ENCODE peak calls at places on chromosomes 7 and 10, in four cellular contexts. One of them, this sample, is unnamed.

GRCh38 chr10:5252177-5253037 is 55.8 kb downstream of the AKR1C4 start:
- DNase-seq in fibroblast of mammary gland: peak; percentile 28
- DNase-seq in IMR-90: peak; percentile 22
- DNase-seq in keratinocyte: no peak
- DNase-seq in this sample: peak; percentile 14

GRCh38 chr10:81040947-81041346 is 503.2 kb downstream of the SH2D4B start:
- DNase-seq in fibroblast of mammary gland: no peak
- DNase-seq in IMR-90: no peak
- DNase-seq in keratinocyte: no peak
- DNase-seq in this sample: no peak

GRCh38 chr7:83547526-83547925 is 101.4 kb downstream of the SEMA3E start:
- DNase-seq in fibroblast of mammary gland: peak; percentile 23
- DNase-seq in IMR-90: peak; percentile 39
- DNase-seq in keratinocyte: no peak
- DNase-seq in this sample: no peak

GRCh38 chr7:28456037-28456436 is 43.7 kb downstream of the CREB5 start:
- DNase-seq in fibroblast of mammary gland: no peak
- DNase-seq in IMR-90: peak; percentile 78
- DNase-seq in keratinocyte: no peak
- DNase-seq in this sample: no peak

GRCh38 chr7:155296788-155297516 is 726 bp upstream of the INSIG1 start:
- DNase-seq in fibroblast of mammary gland: peak; percentile 90
- DNase-seq in IMR-90: peak; percentile 81
- DNase-seq in keratinocyte: no peak
- DNase-seq in this sample: peak; percentile 94

GRCh38 chr10:30974773-30975386 is 56.8 kb downstream of the ZNF438 start:
- DNase-seq in fibroblast of mammary gland: peak; percentile 25
- DNase-seq in IMR-90: no peak
- DNase-seq in keratinocyte: no peak
- DNase-seq in this sample: peak; percentile 3

GRCh38 chr7:100406767-100407166 is 21.7 kb downstream of the ZCWPW1 start:
- DNase-seq in fibroblast of mammary gland: peak; percentile 39
- DNase-seq in IMR-90: peak; percentile 40
- DNase-seq in keratinocyte: no peak
- DNase-seq in this sample: no peak

GRCh38 chr10:7484456-7485266 is 73.8 kb upstream of the SFMBT2 start:
- DNase-seq in fibroblast of mammary gland: no peak
- DNase-seq in IMR-90: no peak
- DNase-seq in keratinocyte: no peak
- DNase-seq in this sample: no peak

GRCh38 chr7:33399528-33400213 is 270.3 kb downstream of the BBS9 start:
- DNase-seq in fibroblast of mammary gland: no peak
- DNase-seq in IMR-90: no peak
- DNase-seq in keratinocyte: no peak
- DNase-seq in this sample: no peak

GRCh38 chr10:79487296-79488194 is 24.8 kb upstream of the EIF5AL1 start:
- DNase-seq in fibroblast of mammary gland: peak; percentile 56
- DNase-seq in IMR-90: peak; percentile 66
- DNase-seq in keratinocyte: no peak
- DNase-seq in this sample: peak; percentile 71

GRCh38 chr10:31157125-31157983 is 125.7 kb upstream of the ZNF438 start:
- DNase-seq in fibroblast of mammary gland: peak; percentile 90
- DNase-seq in IMR-90: peak; percentile 85
- DNase-seq in keratinocyte: no peak
- DNase-seq in this sample: peak; percentile 87

GRCh38 chr10:79904671-79905321 is 44.1 kb downstream of the SFTPD start:
- DNase-seq in fibroblast of mammary gland: peak; percentile 52
- DNase-seq in IMR-90: peak; percentile 41
- DNase-seq in keratinocyte: no peak
- DNase-seq in this sample: peak; percentile 83

GRCh38 chr7:117715784-117716445 is 157.3 kb downstream of the CTTNBP2 start:
- DNase-seq in fibroblast of mammary gland: peak; percentile 63
- DNase-seq in IMR-90: peak; percentile 75
- DNase-seq in keratinocyte: peak; percentile 7
- DNase-seq in this sample: no peak

GRCh38 chr7:7554647-7555575 is 11.8 kb upstream of the MIOS start:
- DNase-seq in fibroblast of mammary gland: no peak
- DNase-seq in IMR-90: no peak
- DNase-seq in keratinocyte: no peak
- DNase-seq in this sample: peak; percentile 67

GRCh38 chr10:30000802-30001571 is 58.4 kb downstream of the JCAD start:
- DNase-seq in fibroblast of mammary gland: peak; percentile 95
- DNase-seq in IMR-90: peak; percentile 93
- DNase-seq in keratinocyte: no peak
- DNase-seq in this sample: peak; percentile 87

GRCh38 chr7:74494076-74494548 is 40.4 kb downstream of the GTF2IRD1 start:
- DNase-seq in fibroblast of mammary gland: peak; percentile 49
- DNase-seq in IMR-90: no peak
- DNase-seq in keratinocyte: no peak
- DNase-seq in this sample: no peak

GRCh38 chr10:120465138-120465537 is 8.1 kb downstream of the PLPP4 start:
- DNase-seq in fibroblast of mammary gland: no peak
- DNase-seq in IMR-90: no peak
- DNase-seq in keratinocyte: no peak
- DNase-seq in this sample: no peak

GRCh38 chr10:80448204-80448603 is 5.9 kb upstream of the TSPAN14 start:
- DNase-seq in fibroblast of mammary gland: no peak
- DNase-seq in IMR-90: no peak
- DNase-seq in keratinocyte: no peak
- DNase-seq in this sample: no peak

GRCh38 chr10:15088428-15089261 is at the start of gene ACBD7:
- DNase-seq in fibroblast of mammary gland: peak; percentile 56
- DNase-seq in IMR-90: peak; percentile 61
- DNase-seq in keratinocyte: no peak
- DNase-seq in this sample: peak; percentile 98

GRCh38 chr7:32163141-32163806 is 93.1 kb upstream of the PDE1C start:
- DNase-seq in fibroblast of mammary gland: peak; percentile 88
- DNase-seq in IMR-90: peak; percentile 85
- DNase-seq in keratinocyte: peak; percentile 52
- DNase-seq in this sample: peak; percentile 73

GRCh38 chr10:114073787-114074186 is 30.1 kb downstream of the ADRB1 start:
- DNase-seq in fibroblast of mammary gland: no peak
- DNase-seq in IMR-90: no peak
- DNase-seq in keratinocyte: no peak
- DNase-seq in this sample: no peak

GRCh38 chr10:53846809-53847208 is 954.2 kb downstream of the PCDH15 start:
- DNase-seq in fibroblast of mammary gland: no peak
- DNase-seq in IMR-90: no peak
- DNase-seq in keratinocyte: no peak
- DNase-seq in this sample: no peak

GRCh38 chr10:30562787-30563186 is 66.8 kb downstream of the LYZL2 start:
- DNase-seq in fibroblast of mammary gland: peak; percentile 14
- DNase-seq in IMR-90: no peak
- DNase-seq in keratinocyte: peak; percentile 73
- DNase-seq in this sample: no peak

GRCh38 chr10:95297402-95297801 is 6.6 kb upstream of the PDLIM1 start:
- DNase-seq in fibroblast of mammary gland: no peak
- DNase-seq in IMR-90: no peak
- DNase-seq in keratinocyte: no peak
- DNase-seq in this sample: no peak

GRCh38 chr10:32454148-32454547 is 8.2 kb downstream of the CCDC7 start:
- DNase-seq in fibroblast of mammary gland: peak; percentile 8
- DNase-seq in IMR-90: peak; percentile 45
- DNase-seq in keratinocyte: no peak
- DNase-seq in this sample: no peak

GRCh38 chr7:101676956-101677355 is 47.9 kb upstream of the MYL10 start:
- DNase-seq in fibroblast of mammary gland: no peak
- DNase-seq in IMR-90: no peak
- DNase-seq in keratinocyte: no peak
- DNase-seq in this sample: no peak

GRCh38 chr7:134777470-134777869 is 2.0 kb upstream of the CALD1 start:
- DNase-seq in fibroblast of mammary gland: no peak
- DNase-seq in IMR-90: peak; percentile 62
- DNase-seq in keratinocyte: no peak
- DNase-seq in this sample: no peak

GRCh38 chr7:10863476-10863875 is 110.2 kb upstream of the PHF14 start:
- DNase-seq in fibroblast of mammary gland: no peak
- DNase-seq in IMR-90: no peak
- DNase-seq in keratinocyte: no peak
- DNase-seq in this sample: no peak

GRCh38 chr7:141012696-141013344 is 1.9 kb downstream of the MRPS33 start:
- DNase-seq in fibroblast of mammary gland: peak; percentile 48
- DNase-seq in IMR-90: peak; percentile 63
- DNase-seq in keratinocyte: no peak
- DNase-seq in this sample: no peak

GRCh38 chr10:72834183-72834825 is 59.2 kb upstream of the OIT3 start:
- DNase-seq in fibroblast of mammary gland: peak; percentile 81
- DNase-seq in IMR-90: peak; percentile 76
- DNase-seq in keratinocyte: no peak
- DNase-seq in this sample: no peak

GRCh38 chr7:98163704-98164478 is 47.3 kb upstream of the BHLHA15 start:
- DNase-seq in fibroblast of mammary gland: no peak
- DNase-seq in IMR-90: peak; percentile 55
- DNase-seq in keratinocyte: peak; percentile 76
- DNase-seq in this sample: peak; percentile 70

GRCh38 chr7:44082541-44083207 is 344 bp upstream of the POLM start:
- DNase-seq in fibroblast of mammary gland: peak; percentile 97
- DNase-seq in IMR-90: peak; percentile 98
- DNase-seq in keratinocyte: peak; percentile 86
- DNase-seq in this sample: peak; percentile 99
- H3K4me3 ChIP-seq in fibroblast of mammary gland: peak overlapping the region; percentile 55
- H3K4me3 ChIP-seq in IMR-90: peak overlapping the region; percentile 56
- H3K4me3 ChIP-seq in keratinocyte: peak overlapping the region; percentile 78
- H3K4me3 ChIP-seq in this sample: peak overlapping the region; percentile 80

DNA sequence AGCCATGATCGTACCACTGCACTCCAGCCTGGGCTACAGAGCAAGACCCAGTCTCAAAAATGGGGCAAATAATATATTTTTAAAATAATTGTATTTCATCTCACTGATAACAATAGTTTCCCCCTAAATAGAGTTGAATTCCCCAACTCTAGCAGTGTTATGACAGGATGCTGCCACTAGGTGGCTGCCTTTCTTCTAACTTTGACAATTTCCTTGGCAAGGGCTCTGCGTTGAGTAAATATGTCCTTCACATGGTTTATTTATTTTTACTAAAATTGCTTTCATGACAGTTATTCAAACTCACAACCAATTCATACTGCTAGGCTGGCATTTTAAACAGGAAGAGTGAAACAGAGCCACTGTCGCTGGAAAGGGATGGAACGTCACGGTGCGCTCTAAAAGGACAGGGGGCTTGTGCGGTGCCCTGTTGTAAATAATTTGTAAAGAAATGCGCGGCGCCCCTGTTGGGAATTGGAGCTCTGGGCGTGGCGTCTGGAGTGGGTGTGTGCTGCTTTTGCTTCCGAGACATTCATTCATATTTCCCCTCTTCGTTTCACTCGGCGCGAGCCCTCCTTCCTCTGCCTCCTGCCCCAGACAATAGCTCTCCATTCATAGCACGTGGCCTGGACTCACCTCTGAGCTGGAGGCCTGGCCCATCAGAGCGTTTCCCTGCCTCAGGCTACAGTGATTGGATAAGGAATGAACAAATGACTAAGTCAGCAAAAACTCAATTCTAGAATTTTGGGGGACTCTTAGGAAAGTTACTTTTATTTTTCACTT is 20.5 kb upstream of the PITRM1 start:
- DNase-seq in fibroblast of mammary gland: peak; percentile 78
- DNase-seq in IMR-90: peak; percentile 73
- DNase-seq in keratinocyte: no peak
- DNase-seq in this sample: peak; percentile 96
- H3K4me3 ChIP-seq in fibroblast of mammary gland: peak overlapping the region; percentile 21
- H3K4me3 ChIP-seq in IMR-90: peak overlapping the region; percentile 29
- H3K4me3 ChIP-seq in keratinocyte: no peak overlapping the region
- H3K4me3 ChIP-seq in this sample: peak overlapping the region; percentile 68

GRCh38 chr7:30912454-30912985 is 867 bp downstream of the AQP1 start:
- DNase-seq in fibroblast of mammary gland: no peak
- DNase-seq in IMR-90: no peak
- DNase-seq in keratinocyte: no peak
- DNase-seq in this sample: no peak

GRCh38 chr7:30911133-30911532 is 520 bp upstream of the AQP1 start:
- DNase-seq in fibroblast of mammary gland: no peak
- DNase-seq in IMR-90: no peak
- DNase-seq in keratinocyte: no peak
- DNase-seq in this sample: no peak

GRCh38 chr7:30910369-30911073 is 1.1 kb upstream of the AQP1 start:
- DNase-seq in fibroblast of mammary gland: no peak
- DNase-seq in IMR-90: no peak
- DNase-seq in keratinocyte: no peak
- DNase-seq in this sample: no peak

GRCh38 chr7:30912021-30912420 is 368 bp downstream of the AQP1 start:
- DNase-seq in fibroblast of mammary gland: no peak
- DNase-seq in IMR-90: no peak
- DNase-seq in keratinocyte: no peak
- DNase-seq in this sample: no peak

DNA sequence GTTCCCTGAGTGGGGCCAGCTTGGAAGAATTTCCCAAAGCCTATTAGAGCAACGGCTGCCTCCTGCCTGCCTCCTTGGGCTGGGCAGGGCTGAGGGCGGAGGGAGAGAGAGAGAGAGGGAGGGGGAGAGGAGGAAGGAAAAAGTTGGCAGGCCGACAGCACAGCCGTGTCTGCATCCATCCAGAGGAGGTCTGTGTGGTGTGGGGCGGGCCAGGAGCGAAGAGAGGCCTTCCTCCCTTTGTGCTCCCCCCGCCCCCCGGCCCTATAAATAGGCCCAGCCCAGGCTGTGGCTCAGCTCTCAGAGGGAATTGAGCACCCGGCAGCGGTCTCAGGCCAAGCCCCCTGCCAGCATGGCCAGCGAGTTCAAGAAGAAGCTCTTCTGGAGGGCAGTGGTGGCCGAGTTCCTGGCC is at the start of gene AQP1:
- DNase-seq in fibroblast of mammary gland: no peak
- DNase-seq in IMR-90: no peak
- DNase-seq in keratinocyte: no peak
- DNase-seq in this sample: no peak
- H3K4me3 ChIP-seq in fibroblast of mammary gland: no peak within 1 kb of the TSS
- H3K4me3 ChIP-seq in IMR-90: no peak within 1 kb of the TSS
- H3K4me3 ChIP-seq in keratinocyte: no peak within 1 kb of the TSS
- H3K4me3 ChIP-seq in this sample: no peak within 1 kb of the TSS

DNA sequence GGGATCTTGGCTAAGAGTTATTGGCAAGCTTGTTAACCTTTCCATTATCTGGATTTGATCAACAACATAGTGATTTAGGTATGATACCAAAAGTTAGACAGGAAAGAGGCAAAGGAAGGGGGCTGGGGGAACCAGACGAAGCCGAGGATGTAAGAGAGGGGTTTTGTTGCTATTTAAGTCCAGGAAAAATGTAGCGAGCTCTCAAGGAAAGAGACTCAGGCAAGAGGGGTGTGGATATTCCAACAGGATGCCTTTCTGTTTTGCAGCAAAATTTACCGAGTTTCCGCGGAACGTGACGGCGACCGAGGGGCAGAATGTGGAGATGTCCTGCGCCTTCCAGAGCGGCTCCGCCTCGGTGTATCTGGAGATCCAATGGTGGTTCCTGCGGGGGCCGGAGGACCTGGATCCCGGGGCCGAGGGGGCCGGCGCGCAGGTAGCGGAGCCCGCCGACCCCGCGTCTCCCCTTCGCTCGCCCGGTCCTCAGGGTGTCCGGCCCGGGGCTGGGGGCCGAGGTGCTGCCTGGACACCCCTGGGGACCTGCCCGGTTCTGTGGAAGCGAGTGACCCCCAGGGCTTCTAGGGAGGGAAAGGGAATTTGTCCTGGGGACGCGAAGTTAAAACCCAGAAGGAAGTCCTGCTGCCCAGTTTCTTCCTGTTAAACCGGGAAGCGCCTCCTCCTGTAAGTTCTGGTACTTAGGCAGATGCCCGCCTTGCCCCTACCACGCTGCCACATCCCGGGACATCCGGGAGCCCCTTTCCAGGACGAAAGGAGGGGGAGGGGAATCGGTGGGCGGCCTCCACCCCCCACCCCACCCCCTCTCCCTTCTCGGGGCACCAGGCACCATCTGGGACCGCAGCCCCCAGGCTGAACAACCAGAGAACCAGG is 2.4 kb downstream of the VSTM2A start:
- DNase-seq in fibroblast of mammary gland: no peak
- DNase-seq in IMR-90: no peak
- DNase-seq in keratinocyte: no peak
- DNase-seq in this sample: peak; percentile 65
- H3K4me3 ChIP-seq in fibroblast of mammary gland: no peak overlapping the region
- H3K4me3 ChIP-seq in IMR-90: no peak overlapping the region
- H3K4me3 ChIP-seq in keratinocyte: no peak overlapping the region
- H3K4me3 ChIP-seq in this sample: no peak overlapping the region

This sample was measured in osteoblast.